ENCODE peak calls at places on chromosomes 3 and 15, in nine cellular contexts. X is astrocyte; Y is CD8-positive, alpha-beta T cell; V is AG09309; H is psoas muscle; Z is HL-60; G is astrocyte of the spinal cord; T is HCT116; J is thoracic aorta. P is an unnamed sample.

GRCh38 chr15:88193415-88193814 is 63.1 kb downstream of the NTRK3 start:
- DNase-seq in X (no peak), Y (no peak), V (no peak), H (no peak), Z (no peak), G (no peak), T (no peak), J (no peak), P (no peak)

GRCh38 chr15:39573287-39573686 is 7.6 kb upstream of the THBS1 start:
- DNase-seq in X (no peak), Y (no peak), V (no peak), H (no peak), Z (no peak), G (no peak), T (no peak), J (no peak), P (no peak)

GRCh38 chr3:116112686-116113085 is 332.6 kb downstream of the LSAMP start:
- DNase-seq in X (peak; percentile 27), Y (no peak), V (no peak), H (no peak), Z (no peak), G (peak; percentile 8), T (no peak), J (no peak), P (peak; percentile 2)

GRCh38 chr3:12896206-12896697 is 54.9 kb upstream of the RPL32 start:
- DNase-seq in X (no peak), Y (no peak), V (no peak), H (peak; percentile 17), Z (no peak), G (no peak), T (no peak), J (no peak), P (peak; percentile 10)

GRCh38 chr3:61719278-61719977 is 158.1 kb downstream of the PTPRG start:
- DNase-seq in X (no peak), Y (no peak), V (no peak), H (no peak), Z (no peak), G (no peak), T (no peak), J (no peak), P (no peak)

GRCh38 chr3:2024037-2024436 is 74.6 kb upstream of the CNTN4 start:
- DNase-seq in X (no peak), Y (no peak), V (no peak), H (no peak), Z (no peak), G (peak; percentile 4), T (no peak), J (no peak), P (no peak)

GRCh38 chr3:52537726-52538421 is 1.5 kb downstream of the UQCC5 start:
- DNase-seq in X (no peak), Y (no peak), V (no peak), H (no peak), Z (no peak), G (no peak), T (no peak), J (no peak), P (no peak)

GRCh38 chr15:92159481-92159880 is 234.2 kb upstream of the ST8SIA2 start:
- DNase-seq in X (no peak), Y (no peak), V (no peak), H (no peak), Z (no peak), G (no peak), T (no peak), J (no peak), P (no peak)

GRCh38 chr3:197408177-197408957 is 110.0 kb upstream of the DLG1 start:
- DNase-seq in X (no peak), Y (no peak), V (no peak), H (no peak), Z (no peak), G (peak; percentile 65), T (no peak), J (no peak), P (no peak)

DNA sequence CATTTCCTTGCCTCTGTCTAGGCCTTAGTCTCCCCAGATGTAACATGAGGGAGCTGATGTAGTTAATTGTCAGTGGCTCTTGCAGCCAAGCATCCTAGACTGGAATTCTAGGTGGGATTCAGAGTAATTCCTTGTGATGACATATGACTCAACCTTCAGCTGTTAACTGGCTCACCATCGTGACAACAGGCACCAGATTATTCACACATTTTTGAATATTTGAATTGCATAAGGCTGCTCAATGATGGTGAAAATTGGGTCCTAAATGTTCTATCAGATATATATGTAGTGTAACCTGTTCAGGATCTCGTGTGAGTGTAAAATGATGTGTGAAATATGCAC is 405.1 kb downstream of the LPP start:
- DNase-seq in X (peak; percentile 56), Y (no peak), V (no peak), H (no peak), Z (no peak), G (peak; percentile 17), T (no peak), J (no peak), P (peak; percentile 20)
- H3K4me3 ChIP-seq in X (no peak overlapping the region), Y (no peak overlapping the region), V (no peak overlapping the region), H (no peak overlapping the region), Z (no peak overlapping the region), G (no peak overlapping the region), T (no peak overlapping the region), J (no peak overlapping the region), P (no peak overlapping the region)

GRCh38 chr15:66648588-66648987 is 53.4 kb upstream of the SMAD6 start:
- DNase-seq in X (no peak), Y (no peak), V (no peak), H (no peak), Z (no peak), G (no peak), T (no peak), J (no peak), P (no peak)
- TF ChIP-seq CTCF in X (no peak), Y (no peak), V (no peak), H (no peak), Z (no peak), G (no peak), T (no peak), J (no peak), P (no peak)

DNA sequence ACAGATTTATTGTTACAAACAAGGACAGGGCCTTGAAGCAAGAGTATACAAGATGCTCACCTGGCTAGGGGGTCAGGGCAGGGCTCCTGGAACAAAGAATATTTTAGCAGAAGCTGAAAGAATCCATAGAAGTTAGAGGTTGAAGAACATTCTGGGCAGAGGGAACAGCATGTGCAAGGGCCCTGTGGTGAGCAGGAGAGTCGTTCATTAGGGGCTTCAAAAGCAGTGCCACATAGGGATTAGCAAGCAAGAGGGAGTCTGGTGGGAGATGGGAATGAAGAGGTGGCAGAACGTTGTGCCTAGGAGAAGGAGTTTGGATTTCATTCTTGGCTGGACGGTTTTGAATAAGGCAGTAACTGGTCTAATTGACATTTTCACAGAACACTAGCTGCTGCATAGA is 22.9 kb downstream of the DNAJB8 start:
- DNase-seq in X (no peak), Y (no peak), V (no peak), H (no peak), Z (no peak), G (no peak), T (no peak), J (no peak), P (no peak)
- H3K4me3 ChIP-seq in X (no peak overlapping the region), Y (no peak overlapping the region), V (no peak overlapping the region), H (no peak overlapping the region), Z (no peak overlapping the region), G (no peak overlapping the region), T (no peak overlapping the region), J (no peak overlapping the region), P (no peak overlapping the region)

DNA sequence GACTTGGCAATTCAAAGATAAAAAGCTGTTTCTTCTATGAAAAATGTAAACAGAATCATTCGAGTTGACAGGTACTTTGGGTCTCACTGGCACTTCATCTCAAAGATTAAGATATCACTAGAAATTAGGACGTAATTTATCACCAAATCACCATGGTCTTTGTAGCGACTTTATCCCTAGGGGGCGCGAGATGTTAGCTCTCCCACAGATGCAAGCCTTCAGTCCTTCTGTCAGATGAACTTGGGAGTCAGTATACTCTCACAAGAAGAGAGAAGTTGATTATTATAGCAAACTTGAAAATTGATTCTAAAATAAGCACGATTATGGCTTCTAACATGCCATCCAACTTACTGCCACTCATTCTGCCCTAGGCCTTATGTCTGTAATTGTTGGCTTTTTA is 150.3 kb downstream of the ALCAM start:
- DNase-seq in X (no peak), Y (no peak), V (no peak), H (no peak), Z (no peak), G (no peak), T (no peak), J (no peak), P (no peak)
- TF ChIP-seq CTCF in X (no peak), Y (no peak), V (no peak), H (no peak), Z (no peak), G (peak; percentile 40), T (peak; percentile 8), J (no peak), P (no peak)